ENCODE peak calls at places on chromosomes 3 and 15, in five cellular contexts. X is OCI-M1, Q is C1 segment of cervical spinal cord, Y is LHCN-M2, M is stromal cell of bone marrow. N is an unnamed sample.

GRCh38 chr3:182909318-182910040 is 70.9 kb downstream of the DCUN1D1 start:
- DNase-seq in X (peak; percentile 46), Q (no peak), Y (peak; percentile 19), M (no peak), N (no peak)

GRCh38 chr3:64082917-64083587 is 59.8 kb upstream of the PSMD6 start:
- DNase-seq in X (no peak), Q (no peak), Y (peak; percentile 10), M (no peak), N (no peak)

GRCh38 chr3:123586966-123587365 is 2.1 kb upstream of the HACD2 start:
- DNase-seq in X (peak; percentile 19), Q (no peak), Y (no peak), M (no peak), N (no peak)

GRCh38 chr3:186220886-186221285 is 112.0 kb upstream of the ETV5 start:
- DNase-seq in X (no peak), Q (peak; percentile 38), Y (no peak), M (no peak), N (no peak)

GRCh38 chr3:74630602-74631001 is 16.1 kb upstream of the CNTN3 start:
- DNase-seq in X (peak; percentile 28), Q (no peak), Y (peak; percentile 1), M (no peak), N (no peak)

GRCh38 chr15:29123991-29124390 is 145.6 kb downstream of the NSMCE3 start:
- DNase-seq in X (no peak), Q (no peak), Y (no peak), M (no peak), N (no peak)

GRCh38 chr3:193769437-193769836 is 176.4 kb downstream of the OPA1 start:
- DNase-seq in X (no peak), Q (no peak), Y (no peak), M (no peak), N (no peak)

GRCh38 chr15:98650871-98651481 is 2.6 kb downstream of the IGF1R start:
- DNase-seq in X (peak; percentile 33), Q (no peak), Y (no peak), M (no peak), N (no peak)

GRCh38 chr3:61572879-61573278 is 11.5 kb downstream of the PTPRG start:
- DNase-seq in X (no peak), Q (no peak), Y (no peak), M (no peak), N (no peak)

GRCh38 chr3:57646723-57647122 is 46.2 kb downstream of the DENND6A start:
- DNase-seq in X (peak; percentile 30), Q (no peak), Y (peak; percentile 25), M (peak; percentile 58), N (no peak)

GRCh38 chr15:65937476-65937875 is 68.2 kb downstream of the RAB11A start:
- DNase-seq in X (peak; percentile 31), Q (no peak), Y (no peak), M (no peak), N (no peak)

GRCh38 chr3:43503067-43503728 is 118.6 kb downstream of the ANO10 start:
- DNase-seq in X (peak; percentile 78), Q (no peak), Y (peak; percentile 27), M (no peak), N (peak; percentile 47)

GRCh38 chr3:97838393-97838792 is 16.6 kb downstream of the CRYBG3 start:
- DNase-seq in X (no peak), Q (no peak), Y (no peak), M (no peak), N (no peak)

GRCh38 chr15:41568350-41569017 is 9.5 kb downstream of the TYRO3 start:
- DNase-seq in X (peak; percentile 8), Q (no peak), Y (no peak), M (no peak), N (no peak)

GRCh38 chr15:68337826-68338225 is 60.3 kb downstream of the FEM1B start:
- DNase-seq in X (no peak), Q (no peak), Y (peak; percentile 70), M (no peak), N (no peak)

GRCh38 chr15:25088261-25088790 is 133.5 kb downstream of the SNRPN start:
- DNase-seq in X (no peak), Q (no peak), Y (no peak), M (no peak), N (no peak)

GRCh38 chr15:58438956-58439355 is 7.2 kb downstream of the LIPC start:
- DNase-seq in X (peak; percentile 83), Q (no peak), Y (peak; percentile 77), M (no peak), N (no peak)

GRCh38 chr3:127902486-127902885 is 12.5 kb upstream of the KBTBD12 start:
- DNase-seq in X (no peak), Q (no peak), Y (no peak), M (no peak), N (no peak)

GRCh38 chr15:43998607-43999006 is 171.8 kb downstream of the WDR76 start:
- DNase-seq in X (no peak), Q (no peak), Y (peak; percentile 81), M (no peak), N (no peak)

GRCh38 chr3:141087071-141087824 is 36.1 kb downstream of the SPSB4 start:
- DNase-seq in X (no peak), Q (no peak), Y (peak; percentile 38), M (no peak), N (no peak)

GRCh38 chr3:129211772-129212171 is 28.1 kb upstream of the CNBP start:
- DNase-seq in X (peak; percentile 47), Q (no peak), Y (peak; percentile 81), M (peak; percentile 57), N (no peak)

GRCh38 chr3:12182687-12183441 is 24.2 kb upstream of the TIMP4 start:
- DNase-seq in X (no peak), Q (no peak), Y (no peak), M (no peak), N (no peak)

GRCh38 chr3:197151562-197151961 is 121.9 kb upstream of the MELTF start:
- DNase-seq in X (peak; percentile 14), Q (no peak), Y (peak; percentile 88), M (peak; percentile 61), N (no peak)

GRCh38 chr15:92655178-92655995 is at the start of gene FAM174B:
- DNase-seq in X (no peak), Q (no peak), Y (no peak), M (no peak), N (no peak)

GRCh38 chr15:56366211-56366610 is 985 bp downstream of the TEX9 start:
- DNase-seq in X (peak; percentile 45), Q (no peak), Y (no peak), M (no peak), N (no peak)

GRCh38 chr3:122100591-122101491 is 45.7 kb downstream of the CD86 start:
- DNase-seq in X (peak; percentile 48), Q (no peak), Y (peak; percentile 16), M (no peak), N (peak; percentile 7)

GRCh38 chr15:73981761-73982222 is 10.3 kb downstream of the STOML1 start:
- DNase-seq in X (no peak), Q (no peak), Y (no peak), M (no peak), N (no peak)

GRCh38 chr3:28077566-28077965 is 163.9 kb upstream of the CMC1 start:
- DNase-seq in X (no peak), Q (no peak), Y (peak; percentile 29), M (peak; percentile 37), N (no peak)

GRCh38 chr3:157176108-157176507 is 16.2 kb upstream of the CCNL1 start:
- DNase-seq in X (no peak), Q (no peak), Y (no peak), M (peak; percentile 12), N (no peak)

GRCh38 chr3:97992547-97993173 is 20.4 kb upstream of the RIOX2 start:
- DNase-seq in X (no peak), Q (no peak), Y (no peak), M (no peak), N (no peak)

GRCh38 chr3:193782747-193783146 is 189.7 kb downstream of the OPA1 start:
- DNase-seq in X (no peak), Q (no peak), Y (no peak), M (no peak), N (no peak)

GRCh38 chr15:27059610-27060202 is 88.7 kb downstream of the GABRG3 start:
- DNase-seq in X (peak; percentile 80), Q (no peak), Y (no peak), M (no peak), N (no peak)

GRCh38 chr3:138944842-138945645 is 1.9 kb downstream of the FOXL2 start:
- DNase-seq in X (peak; percentile 46), Q (no peak), Y (no peak), M (no peak), N (no peak)

GRCh38 chr3:15276028-15276717 is 56.2 kb downstream of the SH3BP5 start:
- DNase-seq in X (no peak), Q (no peak), Y (peak; percentile 9), M (no peak), N (no peak)

GRCh38 chr15:100468265-100468664 is 60.5 kb downstream of the CERS3 start:
- DNase-seq in X (no peak), Q (no peak), Y (peak; percentile 2), M (peak; percentile 14), N (no peak)

N was measured in central memory CD4-positive, alpha-beta T cell.